ENCODE peak calls at places on chromosomes 16 and 17, in ten cellular contexts. U is nephron progenitor cell, V is kidney epithelial cell, D is lower lobe of right lung, R is uterus, Z is left lung, T is progenitor cell of endocrine pancreas, M is astrocyte of the spinal cord, P is endothelial cell, F is HFFc6. K is an unnamed sample.

GRCh38 chr17:55536205-55536604 is 25.0 kb upstream of the SMIM36 start:
- DNase-seq in U (no peak), V (no peak), D (no peak), R (no peak), Z (no peak), T (no peak), M (no peak), P (no peak), F (no peak), K (no peak)

GRCh38 chr16:48629016-48629415 is 19.0 kb upstream of the N4BP1 start:
- DNase-seq in U (no peak), V (no peak), D (no peak), R (no peak), Z (no peak), T (no peak), M (no peak), P (no peak), F (no peak), K (no peak)

GRCh38 chr16:87583453-87584131 is 18.7 kb upstream of the JPH3 start:
- DNase-seq in U (no peak), V (no peak), D (no peak), R (no peak), Z (peak), T (no peak), M (peak), P (no peak), F (peak), K (no peak)

GRCh38 chr16:14531101-14531500 is 99.0 kb downstream of the PARN start:
- DNase-seq in U (no peak), V (no peak), D (no peak), R (no peak), Z (no peak), T (no peak), M (no peak), P (no peak), F (no peak), K (no peak)

GRCh38 chr16:29318037-29318436 is 88.5 kb downstream of the NPIPB11 start:
- DNase-seq in U (no peak), V (no peak), D (no peak), R (no peak), Z (peak), T (no peak), M (peak), P (no peak), F (no peak), K (no peak)

GRCh38 chr16:57534881-57535658 is 1.3 kb downstream of the CCDC102A start:
- DNase-seq in U (no peak), V (no peak), D (peak), R (peak), Z (no peak), T (no peak), M (no peak), P (no peak), F (no peak), K (no peak)

GRCh38 chr16:56789360-56789759 is 59.4 kb downstream of the NUP93 start:
- DNase-seq in U (no peak), V (no peak), D (peak), R (peak), Z (no peak), T (no peak), M (peak), P (no peak), F (peak), K (no peak)

GRCh38 chr16:57530104-57530522 is 6.3 kb downstream of the CCDC102A start:
- DNase-seq in U (no peak), V (peak), D (peak), R (peak), Z (peak), T (no peak), M (peak), P (no peak), F (peak), K (no peak)

GRCh38 chr16:72404299-72404698 is 232.3 kb upstream of the PMFBP1 start:
- DNase-seq in U (no peak), V (no peak), D (no peak), R (no peak), Z (no peak), T (no peak), M (peak), P (no peak), F (peak), K (no peak)

GRCh38 chr17:1186923-1187771 is 7.4 kb upstream of the ABR start:
- DNase-seq in U (peak), V (peak), D (peak), R (peak), Z (peak), T (peak), M (peak), P (peak), F (peak), K (peak)

GRCh38 chr16:2867987-2868789 is 10.2 kb upstream of the PRSS22 start:
- DNase-seq in U (peak), V (no peak), D (peak), R (peak), Z (peak), T (peak), M (peak), P (peak), F (peak), K (peak)

GRCh38 chr17:1360975-1361374 is 39.0 kb downstream of the YWHAE start:
- DNase-seq in U (no peak), V (no peak), D (no peak), R (no peak), Z (no peak), T (no peak), M (no peak), P (no peak), F (no peak), K (no peak)

GRCh38 chr17:34673995-34674900 is 94.9 kb downstream of the TMEM132E start:
- DNase-seq in U (no peak), V (no peak), D (no peak), R (no peak), Z (no peak), T (no peak), M (no peak), P (no peak), F (no peak), K (no peak)

GRCh38 chr17:40284085-40284713 is 3.5 kb upstream of the CDC6 start:
- DNase-seq in U (no peak), V (peak), D (no peak), R (no peak), Z (no peak), T (no peak), M (peak), P (no peak), F (peak), K (peak)

GRCh38 chr16:9603316-9603715 is 511.9 kb downstream of the HAPSTR1 start:
- DNase-seq in U (no peak), V (no peak), D (no peak), R (no peak), Z (no peak), T (no peak), M (no peak), P (no peak), F (no peak), K (no peak)

GRCh38 chr16:50152386-50152806 is 710 bp upstream of the TENT4B start:
- DNase-seq in U (no peak), V (no peak), D (no peak), R (peak), Z (no peak), T (no peak), M (peak), P (no peak), F (no peak), K (no peak)

GRCh38 chr17:34398990-34399389 is 36.0 kb upstream of the CCL1 start:
- DNase-seq in U (no peak), V (no peak), D (no peak), R (no peak), Z (no peak), T (no peak), M (no peak), P (no peak), F (no peak), K (no peak)

GRCh38 chr16:4103741-4104140 is 12.5 kb downstream of the ADCY9 start:
- DNase-seq in U (no peak), V (no peak), D (peak), R (no peak), Z (no peak), T (no peak), M (no peak), P (no peak), F (no peak), K (no peak)

GRCh38 chr17:76710863-76711611 is at the start of gene MXRA7:
- DNase-seq in U (peak), V (no peak), D (peak), R (peak), Z (peak), T (peak), M (peak), P (peak), F (no peak), K (no peak)

GRCh38 chr17:27396941-27397340 is 59.3 kb upstream of the KSR1 start:
- DNase-seq in U (no peak), V (no peak), D (no peak), R (no peak), Z (no peak), T (no peak), M (no peak), P (no peak), F (no peak), K (peak)

GRCh38 chr16:48365601-48366164 is 19.5 kb downstream of the SIAH1 start:
- DNase-seq in U (peak), V (no peak), D (peak), R (peak), Z (peak), T (peak), M (peak), P (peak), F (peak), K (peak)

GRCh38 chr17:65674246-65675045 is 113.0 kb upstream of the AXIN2 start:
- DNase-seq in U (no peak), V (no peak), D (no peak), R (no peak), Z (no peak), T (no peak), M (peak), P (no peak), F (no peak), K (no peak)

GRCh38 chr17:44400226-44400847 is 10.9 kb upstream of the ITGA2B start:
- DNase-seq in U (no peak), V (no peak), D (no peak), R (no peak), Z (no peak), T (no peak), M (peak), P (no peak), F (peak), K (no peak)
- TF ChIP-seq CTCF in U (peak), V (peak), D (no peak), R (peak), Z (peak), T (peak), M (peak), P (peak), F (peak), K (peak)

DNA sequence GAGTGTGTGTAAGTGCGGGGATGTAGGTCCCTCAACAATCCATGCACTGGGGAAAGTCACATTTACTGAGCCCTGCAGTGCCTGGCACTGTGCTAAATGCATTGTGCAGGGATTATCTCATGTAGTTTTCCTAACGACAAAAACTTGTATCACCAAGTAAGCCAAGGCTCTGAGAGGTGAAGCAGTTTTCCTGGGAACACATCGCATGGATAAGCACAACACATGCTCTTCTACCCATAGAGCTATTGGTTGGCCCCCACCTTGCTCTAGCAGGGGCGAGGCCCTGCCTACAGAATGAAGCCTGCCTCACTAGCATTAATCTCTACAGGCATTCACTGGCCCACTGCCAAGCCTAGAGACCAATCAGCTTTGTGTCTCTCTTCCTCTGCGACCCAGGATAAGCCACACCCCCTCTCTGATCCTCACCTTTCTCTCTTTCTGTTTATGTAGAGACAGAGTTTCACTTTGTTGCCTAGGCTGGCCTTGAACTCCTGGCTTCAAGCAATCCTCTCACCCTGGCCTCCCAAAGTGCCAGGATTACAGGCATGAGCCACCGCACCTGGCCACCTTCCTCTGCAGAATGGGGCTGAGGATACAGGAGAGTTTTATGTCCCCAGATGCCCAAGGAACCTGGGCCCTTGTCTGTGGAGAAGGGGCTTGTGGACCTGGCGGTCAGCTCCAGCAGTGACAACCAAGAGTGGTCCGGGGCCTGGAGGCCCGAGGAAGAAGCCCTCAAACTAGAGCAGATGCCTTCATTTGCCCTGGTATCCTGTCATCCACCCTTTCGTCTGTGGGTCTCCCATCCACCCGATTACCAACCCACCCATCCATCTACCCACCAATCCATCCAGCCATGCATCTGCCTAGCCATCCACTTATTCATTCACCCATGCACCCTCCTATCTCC is 12.8 kb downstream of the CDH16 start:
- DNase-seq in U (no peak), V (no peak), D (no peak), R (no peak), Z (no peak), T (no peak), M (no peak), P (no peak), F (no peak), K (no peak)
- TF ChIP-seq CTCF in U (no peak), V (no peak), D (no peak), R (no peak), Z (no peak), T (no peak), M (no peak), P (no peak), F (no peak), K (no peak)

DNA sequence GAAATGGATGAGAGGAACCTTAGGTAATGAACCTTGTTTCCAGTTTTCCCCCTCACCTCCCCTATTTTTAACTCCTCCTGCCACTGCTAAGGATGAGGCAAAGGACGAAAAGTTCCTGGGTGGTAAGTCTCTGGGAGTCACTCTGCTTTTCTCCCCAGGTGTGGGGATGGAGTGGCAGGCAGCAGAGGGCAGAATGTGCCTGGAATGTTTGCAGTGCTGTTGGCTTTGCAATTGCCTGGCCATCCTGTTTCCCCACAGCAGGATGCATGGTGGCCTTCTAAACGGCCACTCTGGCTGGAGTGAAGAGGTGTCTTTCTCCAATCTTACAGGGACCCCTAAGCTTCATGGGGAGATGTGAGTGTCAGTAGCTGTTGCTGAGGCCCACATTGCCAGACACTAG is 432.5 kb upstream of the ZFHX3 start:
- DNase-seq in U (no peak), V (no peak), D (no peak), R (no peak), Z (no peak), T (no peak), M (no peak), P (no peak), F (no peak), K (no peak)
- TF ChIP-seq CTCF in U (no peak), V (no peak), D (no peak), R (no peak), Z (no peak), T (no peak), M (no peak), P (no peak), F (no peak), K (no peak)

GRCh38 chr16:1745900-1746692 is 25.2 kb downstream of the NME3 start:
- DNase-seq in U (no peak), V (no peak), D (no peak), R (no peak), Z (peak), T (no peak), M (peak), P (no peak), F (peak), K (peak)

GRCh38 chr16:1743376-1744337 is 27.7 kb downstream of the NME3 start:
- DNase-seq in U (no peak), V (no peak), D (no peak), R (no peak), Z (no peak), T (no peak), M (no peak), P (no peak), F (no peak), K (no peak)

GRCh38 chr16:1746693-1747195 is 24.6 kb downstream of the NME3 start:
- DNase-seq in U (no peak), V (no peak), D (no peak), R (no peak), Z (peak), T (no peak), M (no peak), P (no peak), F (no peak), K (no peak)

GRCh38 chr16:1744338-1744840 is 27.0 kb downstream of the NME3 start:
- DNase-seq in U (no peak), V (no peak), D (no peak), R (no peak), Z (no peak), T (no peak), M (no peak), P (no peak), F (no peak), K (no peak)

DNA sequence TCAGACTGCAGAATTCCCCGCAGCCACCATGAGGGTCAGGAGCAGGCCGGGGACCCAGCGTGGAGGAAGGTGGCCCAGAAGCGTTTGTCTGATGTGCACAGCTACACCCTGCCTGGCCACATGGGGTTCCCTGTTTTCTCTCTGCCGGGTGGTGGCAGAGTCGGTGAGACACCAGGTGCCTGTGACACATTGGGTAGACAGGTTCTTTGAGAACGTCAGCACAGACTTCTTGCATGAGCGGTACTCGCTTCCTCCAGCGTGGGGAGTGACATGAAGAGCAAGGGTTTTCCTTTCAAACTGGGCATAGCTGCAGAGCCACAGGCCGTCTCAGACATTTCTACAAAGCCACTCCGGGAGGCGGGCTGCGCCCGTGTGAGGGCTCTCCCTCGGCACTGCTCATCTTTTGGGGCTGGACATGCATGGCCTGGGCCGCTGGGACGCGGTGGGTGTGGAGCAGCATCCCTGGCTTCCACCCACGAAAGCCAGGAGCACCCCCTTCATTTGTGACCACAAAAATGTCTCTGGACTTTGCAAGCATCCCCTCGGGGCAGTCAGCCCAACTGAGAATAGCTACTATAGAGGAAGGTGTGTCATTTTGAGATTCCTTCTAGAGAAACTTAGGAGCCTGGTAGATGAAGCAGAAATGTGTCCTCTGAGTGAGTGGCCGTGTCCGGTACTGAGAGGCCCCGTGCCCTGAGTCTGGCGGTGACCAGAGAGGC is 26.0 kb downstream of the NME3 start:
- DNase-seq in U (no peak), V (no peak), D (no peak), R (no peak), Z (no peak), T (no peak), M (peak), P (no peak), F (peak), K (peak)
- TF ChIP-seq CTCF in U (no peak), V (no peak), D (no peak), R (no peak), Z (no peak), T (no peak), M (no peak), P (no peak), F (peak), K (no peak)

GRCh38 chr16:17257426-17257825 is 213.3 kb downstream of the XYLT1 start:
- DNase-seq in U (no peak), V (no peak), D (no peak), R (no peak), Z (no peak), T (no peak), M (no peak), P (no peak), F (no peak), K (no peak)

GRCh38 chr16:17260271-17260849 is 210.4 kb downstream of the XYLT1 start:
- DNase-seq in U (peak), V (no peak), D (no peak), R (no peak), Z (no peak), T (no peak), M (no peak), P (no peak), F (no peak), K (no peak)

GRCh38 chr16:17258077-17258599 is 212.6 kb downstream of the XYLT1 start:
- DNase-seq in U (no peak), V (no peak), D (no peak), R (no peak), Z (no peak), T (no peak), M (no peak), P (no peak), F (no peak), K (no peak)

GRCh38 chr16:17259751-17260270 is 210.9 kb downstream of the XYLT1 start:
- DNase-seq in U (no peak), V (no peak), D (no peak), R (no peak), Z (no peak), T (no peak), M (no peak), P (no peak), F (no peak), K (no peak)

GRCh38 chr16:17258848-17259713 is 211.7 kb downstream of the XYLT1 start:
- DNase-seq in U (no peak), V (no peak), D (no peak), R (no peak), Z (peak), T (no peak), M (no peak), P (no peak), F (no peak), K (no peak)
- TF ChIP-seq CTCF in U (no peak), V (no peak), D (no peak), R (no peak), Z (no peak), T (no peak), M (no peak), P (no peak), F (no peak), K (no peak)

K was measured in BJ.